ENCODE peak calls at places on chromosome 16, in four cellular contexts. N, D, L and B are unnamed samples.

GRCh38 chr16:56869513-56870270 is 4.7 kb downstream of the SLC12A3 start:
- DNase-seq in L (no peak), D (peak), N (peak), B (peak)

GRCh38 chr16:85431431-85432124 is 181.5 kb upstream of the GSE1 start:
- DNase-seq in N (no peak), L (no peak), D (no peak), B (no peak)

GRCh38 chr16:59886021-59886420 is 1151.9 kb upstream of the GOT2 start:
- DNase-seq in N (no peak), D (peak), L (peak), B (peak)

GRCh38 chr16:12906271-12906670 is 4.9 kb downstream of the SHISA9 start:
- DNase-seq in D (no peak), L (no peak), N (no peak), B (peak)

GRCh38 chr16:75065149-75065807 is 51.3 kb downstream of the LDHD start:
- DNase-seq in N (no peak), L (no peak), D (no peak), B (peak)

GRCh38 chr16:66695935-66696668 is 441 bp downstream of the CMTM4 start:
- DNase-seq in N (no peak), L (no peak), D (no peak), B (peak)

GRCh38 chr16:974001-974601 is 3.3 kb upstream of the LMF1 start:
- DNase-seq in D (no peak), N (no peak), L (no peak), B (peak)

GRCh38 chr16:80739523-80739922 is 64.9 kb downstream of the CDYL2 start:
- DNase-seq in N (no peak), L (no peak), D (no peak), B (no peak)

GRCh38 chr16:84730406-84731106 is 30.8 kb downstream of the USP10 start:
- DNase-seq in L (peak), N (no peak), D (peak), B (peak)

GRCh38 chr16:15779664-15780351 is 77.0 kb downstream of the MYH11 start:
- DNase-seq in N (no peak), L (no peak), D (no peak), B (no peak)

GRCh38 chr16:55557186-55557585 is 9.3 kb upstream of the CAPNS2 start:
- DNase-seq in N (no peak), D (no peak), L (no peak), B (no peak)

GRCh38 chr16:83402969-83403368 is 404.8 kb upstream of the HSBP1 start:
- DNase-seq in N (no peak), L (no peak), D (peak), B (peak)

GRCh38 chr16:51651061-51651466 is 500.0 kb upstream of the SALL1 start:
- DNase-seq in D (no peak), N (no peak), L (no peak), B (no peak)

GRCh38 chr16:81645303-81645702 is 133.8 kb upstream of the PLCG2 start:
- DNase-seq in L (peak), N (no peak), D (peak), B (peak)

GRCh38 chr16:30151091-30151490 is 28.1 kb upstream of the MAPK3 start:
- DNase-seq in N (no peak), L (no peak), D (no peak), B (no peak)

GRCh38 chr16:22677024-22677830 is 136.7 kb upstream of the HS3ST2 start:
- DNase-seq in N (no peak), D (no peak), L (no peak), B (no peak)

GRCh38 chr16:80791411-80791810 is 13.0 kb downstream of the CDYL2 start:
- DNase-seq in D (no peak), N (no peak), L (no peak), B (no peak)

GRCh38 chr16:11056090-11056988 is 112.0 kb downstream of the CLEC16A start:
- DNase-seq in L (peak), N (no peak), D (no peak), B (no peak)

GRCh38 chr16:28237754-28238357 is 26.1 kb upstream of the XPO6 start:
- DNase-seq in L (no peak), D (no peak), N (no peak), B (peak)

GRCh38 chr16:24729967-24730815 is 740 bp downstream of the TNRC6A start:
- DNase-seq in L (no peak), N (no peak), D (peak), B (no peak)

GRCh38 chr16:72657791-72658190 is 390.1 kb downstream of the ZFHX3 start:
- DNase-seq in D (no peak), L (no peak), N (no peak), B (no peak)

GRCh38 chr16:10992797-10993196 is 48.4 kb downstream of the CLEC16A start:
- DNase-seq in L (peak), N (no peak), D (peak), B (peak)

GRCh38 chr16:4414187-4414909 is 2.0 kb downstream of the CORO7 start:
- DNase-seq in N (no peak), L (no peak), D (no peak), B (no peak)

GRCh38 chr16:12027091-12027490 is 50.6 kb downstream of the SNX29 start:
- DNase-seq in L (no peak), N (peak), D (no peak), B (peak)

GRCh38 chr16:66717112-66717675 is 20.7 kb upstream of the CMTM4 start:
- DNase-seq in D (peak), L (peak), N (no peak), B (peak)

GRCh38 chr16:57648125-57648524 is 19.7 kb downstream of the ADGRG1 start:
- DNase-seq in N (no peak), D (no peak), L (no peak), B (no peak)

GRCh38 chr16:23249830-23250229 is 52.3 kb upstream of the SCNN1B start:
- DNase-seq in L (no peak), N (no peak), D (no peak), B (no peak)

GRCh38 chr16:48498761-48499600 is 111.0 kb downstream of the N4BP1 start:
- DNase-seq in D (peak), N (no peak), L (peak), B (no peak)

GRCh38 chr16:85667841-85668413 is 20.8 kb downstream of the GINS2 start:
- DNase-seq in L (no peak), D (no peak), N (no peak), B (no peak)

GRCh38 chr16:76857402-76857801 is 333.6 kb upstream of the MON1B start:
- DNase-seq in N (no peak), L (no peak), D (no peak), B (no peak)

GRCh38 chr16:89107209-89107582 is 13.5 kb downstream of the ACSF3 start:
- DNase-seq in N (no peak), D (no peak), L (no peak), B (no peak)

GRCh38 chr16:87350681-87351319 is 32.8 kb downstream of the FBXO31 start:
- DNase-seq in L (peak), N (no peak), D (peak), B (no peak)

GRCh38 chr16:4873091-4873490 is 25.8 kb downstream of the UBN1 start:
- DNase-seq in L (no peak), N (no peak), D (no peak), B (no peak)

GRCh38 chr16:50741808-50742520 is at the start of gene CYLD:
- DNase-seq in L (peak), N (peak), D (peak), B (peak)

GRCh38 chr16:1181715-1182671 is 29.1 kb downstream of the CACNA1H start:
- DNase-seq in N (no peak), D (peak), L (peak), B (peak)

GRCh38 chr16:58661199-58661830 is 23.3 kb downstream of the SLC38A7 start:
- DNase-seq in L (peak), N (peak), D (peak), B (peak)

GRCh38 chr16:66248096-66248495 is 118.4 kb upstream of the CDH5 start:
- DNase-seq in N (no peak), D (peak), L (peak), B (no peak)

GRCh38 chr16:84825896-84826557 is 6.2 kb downstream of the CRISPLD2 start:
- DNase-seq in D (peak), L (peak), N (no peak), B (no peak)

GRCh38 chr16:11233727-11234376 is 22.2 kb downstream of the SOCS1 start:
- DNase-seq in N (no peak), L (no peak), D (peak), B (no peak)